ENCODE peak calls at places on chromosomes 3 and 15, in six cellular contexts. W is H9, T is IMR-90, O is neuronal stem cell, H is mesenchymal stem cell, I is trophoblast cell. L is an unnamed sample.

GRCh38 chr15:74889390-74889881 is 406 bp upstream of the MPI start:
- DNase-seq in W (peak; percentile 59), O (no peak), T (peak; percentile 43), H (peak; percentile 63), I (peak; percentile 38), L (peak; percentile 54)

GRCh38 chr15:67741313-67741712 is 84.0 kb upstream of the SKOR1 start:
- DNase-seq in H (no peak), I (no peak), O (no peak), T (no peak), W (no peak), L (no peak)

GRCh38 chr3:195151866-195152526 is 119.0 kb downstream of the XXYLT1 start:
- DNase-seq in O (no peak), T (peak; percentile 92), H (peak; percentile 94), I (peak; percentile 48), W (no peak), L (no peak)

GRCh38 chr3:132090921-132091320 is 56.1 kb upstream of the CPNE4 start:
- DNase-seq in O (no peak), I (peak; percentile 13), W (no peak), H (no peak), T (peak; percentile 1), L (no peak)

GRCh38 chr15:45341775-45342174 is 36.6 kb downstream of the GATM start:
- DNase-seq in T (no peak), H (no peak), I (no peak), O (no peak), W (no peak), L (no peak)

GRCh38 chr15:56385908-56386307 is 20.7 kb downstream of the TEX9 start:
- DNase-seq in I (no peak), O (no peak), H (no peak), W (no peak), T (no peak), L (no peak)

GRCh38 chr3:126152458-126152857 is 27.9 kb downstream of the ALDH1L1 start:
- DNase-seq in H (no peak), W (no peak), T (no peak), O (no peak), I (no peak), L (no peak)

GRCh38 chr3:50445919-50446318 is 57.5 kb downstream of the CACNA2D2 start:
- DNase-seq in T (no peak), O (no peak), H (no peak), I (no peak), W (no peak), L (no peak)

GRCh38 chr3:119562307-119562961 is 3.0 kb upstream of the CD80 start:
- DNase-seq in H (peak; percentile 6), O (no peak), T (no peak), I (peak; percentile 35), W (no peak), L (no peak)

GRCh38 chr3:97914390-97914789 is 57.8 kb downstream of the RIOX2 start:
- DNase-seq in W (no peak), I (peak; percentile 74), T (peak; percentile 42), O (no peak), H (no peak), L (no peak)

DNA sequence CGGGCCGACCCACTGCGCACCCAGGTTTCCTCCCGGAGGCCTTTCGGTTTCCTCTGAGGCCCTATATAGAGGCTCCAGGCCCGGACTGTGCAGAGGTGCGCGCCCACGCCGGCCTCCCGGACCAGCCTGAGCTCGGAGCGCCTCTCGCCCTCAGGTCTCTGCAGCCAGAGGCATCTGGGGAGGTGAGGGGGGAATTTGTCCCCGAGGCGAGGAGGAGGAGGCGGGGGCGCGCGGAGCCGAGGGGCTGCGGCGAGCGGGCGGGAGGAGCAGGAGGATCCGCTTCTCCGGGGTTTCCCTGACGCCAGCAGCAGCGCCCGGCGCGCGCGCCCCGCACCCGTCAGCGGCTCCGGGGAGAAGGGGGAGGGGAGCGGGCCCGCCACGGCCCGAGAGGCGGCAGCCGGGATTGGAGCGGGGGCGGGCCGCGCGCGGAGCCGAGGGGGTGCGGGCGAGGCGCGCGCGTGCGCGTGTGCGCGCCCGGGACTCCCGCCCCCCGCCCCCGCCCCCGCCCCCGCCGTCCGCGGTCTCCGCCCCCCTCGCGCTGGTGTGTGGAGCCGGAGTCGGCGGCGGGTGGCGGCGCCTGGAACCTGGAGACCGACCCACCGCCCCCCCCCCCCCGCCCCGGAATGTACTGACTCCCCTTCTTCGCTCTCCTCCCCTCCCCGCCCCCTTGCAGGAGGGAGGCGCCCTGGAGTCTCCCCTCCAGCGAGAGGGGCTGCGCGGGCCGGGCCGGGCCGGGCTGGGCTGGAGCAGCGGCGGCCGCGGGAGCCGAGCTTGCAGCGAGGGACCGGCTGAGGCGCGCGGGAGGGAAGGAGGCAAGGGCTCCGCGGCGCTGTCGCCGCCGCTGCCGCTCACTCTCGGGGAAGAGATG is at the start of gene NEO1:
- DNase-seq in O (peak; percentile 94), I (peak; percentile 76), T (peak; percentile 70), H (peak; percentile 89), W (peak; percentile 89), L (peak; percentile 90)
- H2BK120ac ChIP-seq in O (no peak within 1 kb of the TSS), I (peak within 1 kb of the TSS; percentile 52), T (peak within 1 kb of the TSS; percentile 75), H (peak within 1 kb of the TSS; percentile 89), W (no peak within 1 kb of the TSS), L (no peak within 1 kb of the TSS)

GRCh38 chr15:93854088-93854487 is 377.3 kb upstream of the MCTP2 start:
- DNase-seq in H (no peak), W (no peak), O (no peak), T (no peak), I (peak; percentile 67), L (no peak)
- H4K91ac ChIP-seq in H (no peak overlapping the region), W (no peak overlapping the region), O (no peak overlapping the region), T (no peak overlapping the region), I (no peak overlapping the region), L (no peak overlapping the region)

GRCh38 chr3:161957467-161957866 is 460.9 kb downstream of the OTOL1 start:
- DNase-seq in W (no peak), O (no peak), I (peak; percentile 59), T (peak; percentile 19), H (peak; percentile 18), L (no peak)
- H2BK120ac ChIP-seq in W (no peak overlapping the region), O (no peak overlapping the region), I (no peak overlapping the region), T (no peak overlapping the region), H (no peak overlapping the region), L (no peak overlapping the region)

GRCh38 chr3:155424041-155424605 is 130.6 kb upstream of the STRIT1 start:
- DNase-seq in O (no peak), W (peak; percentile 43), H (no peak), I (peak; percentile 96), T (no peak), L (no peak)

GRCh38 chr3:155426524-155427230 is 133.2 kb upstream of the STRIT1 start:
- DNase-seq in T (no peak), H (peak; percentile 54), W (no peak), I (peak; percentile 70), O (no peak), L (no peak)

GRCh38 chr3:155420869-155421486 is 127.5 kb upstream of the STRIT1 start:
- DNase-seq in T (no peak), I (no peak), W (no peak), O (peak; percentile 6), H (no peak), L (no peak)

GRCh38 chr3:155425351-155425750 is 131.9 kb upstream of the STRIT1 start:
- DNase-seq in H (no peak), T (no peak), I (peak; percentile 90), W (no peak), O (no peak), L (no peak)

DNA sequence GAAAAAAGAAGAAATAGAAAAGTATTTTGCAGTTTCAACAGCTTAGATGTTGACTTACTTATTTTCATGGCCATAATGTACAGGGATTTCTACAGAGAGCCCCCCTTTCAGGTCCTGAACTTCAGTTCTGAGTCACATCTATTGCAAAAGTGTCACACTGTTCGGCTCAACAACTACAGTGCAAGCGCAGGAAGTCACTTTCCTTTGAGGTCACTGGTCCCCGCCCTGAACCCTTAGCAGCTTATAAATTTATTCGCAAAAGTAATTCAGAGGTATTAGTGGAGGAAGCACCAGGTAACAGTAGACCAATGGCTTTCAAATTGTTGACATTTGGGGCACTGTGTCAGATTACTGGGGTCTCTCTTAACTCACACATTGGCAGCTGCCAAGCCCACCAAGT is 130.0 kb upstream of the STRIT1 start:
- DNase-seq in T (no peak), H (no peak), O (no peak), I (no peak), W (no peak), L (no peak)
- H4K91ac ChIP-seq in T (no peak overlapping the region), H (no peak overlapping the region), O (no peak overlapping the region), I (peak overlapping the region; percentile 93), W (no peak overlapping the region), L (no peak overlapping the region)

DNA sequence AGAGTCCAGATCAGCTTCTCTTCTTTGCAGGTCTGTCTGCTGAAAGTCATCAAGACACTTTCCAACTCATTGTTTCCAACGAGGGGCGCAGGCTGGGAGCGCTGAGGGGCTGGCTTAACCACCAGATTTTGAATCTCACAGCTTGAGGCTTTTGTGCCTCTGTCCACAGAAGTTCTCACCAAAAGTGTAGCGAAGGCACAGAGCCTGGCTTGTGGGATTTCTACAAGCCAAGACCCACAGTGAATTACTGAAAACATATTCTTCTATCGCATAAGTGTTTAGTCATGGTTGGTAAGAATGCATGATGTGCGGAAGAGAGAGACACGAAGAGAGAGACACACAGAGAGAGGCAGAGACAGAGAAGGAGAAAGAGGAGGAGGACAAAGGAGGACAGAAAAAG is 35.2 kb downstream of the BHLHE40 start:
- DNase-seq in O (peak; percentile 17), T (no peak), H (no peak), I (no peak), W (no peak), L (no peak)
- H2BK120ac ChIP-seq in O (no peak overlapping the region), T (peak overlapping the region; percentile 39), H (no peak overlapping the region), I (peak overlapping the region; percentile 43), W (no peak overlapping the region), L (no peak overlapping the region)

GRCh38 chr3:11035757-11036505 is 43.4 kb downstream of the SLC6A1 start:
- DNase-seq in W (no peak), O (no peak), T (no peak), H (no peak), I (no peak), L (no peak)
- H4K91ac ChIP-seq in W (no peak overlapping the region), O (no peak overlapping the region), T (no peak overlapping the region), H (no peak overlapping the region), I (no peak overlapping the region), L (no peak overlapping the region)

L was measured in H1.